ENCODE peak calls at places on chromosomes 2 and 18, in five cellular contexts. G is 8988T, Z is GM23248, K is upper lobe of right lung, U is HCT116. I is an unnamed sample.

GRCh38 chr2:218829868-218830451 is 1.6 kb downstream of the PRKAG3 start:
- DNase-seq in K (no peak), G (no peak), U (no peak), Z (peak), I (no peak)

GRCh38 chr18:22446906-22447305 is 29.2 kb upstream of the CTAGE1 start:
- DNase-seq in U (no peak), K (no peak), G (no peak), Z (no peak), I (no peak)

GRCh38 chr18:28412521-28412920 is 235.6 kb upstream of the CDH2 start:
- DNase-seq in Z (peak), U (no peak), K (no peak), G (no peak), I (no peak)

GRCh38 chr2:143807677-143808076 is 678.5 kb downstream of the ARHGAP15 start:
- DNase-seq in U (no peak), K (no peak), G (no peak), Z (peak), I (no peak)

GRCh38 chr2:105052773-105053172 is 14.9 kb downstream of the MRPS9 start:
- DNase-seq in K (no peak), Z (no peak), U (no peak), G (no peak), I (no peak)

GRCh38 chr18:8130089-8130488 is 479.1 kb upstream of the RAB12 start:
- DNase-seq in U (no peak), Z (no peak), K (no peak), G (no peak), I (no peak)

GRCh38 chr2:28300921-28301341 is 91.7 kb upstream of the FOSL2 start:
- DNase-seq in U (no peak), G (no peak), Z (peak), K (no peak), I (no peak)

GRCh38 chr2:217639481-217639880 is 363.3 kb downstream of the TNS1 start:
- DNase-seq in Z (no peak), K (no peak), U (no peak), G (no peak), I (no peak)

GRCh38 chr2:186399082-186399644 is 86.9 kb upstream of the ZC3H15 start:
- DNase-seq in U (no peak), K (no peak), Z (no peak), G (no peak), I (no peak)

GRCh38 chr2:164778723-164779122 is 62.9 kb downstream of the COBLL1 start:
- DNase-seq in K (no peak), G (no peak), Z (peak), U (no peak), I (no peak)

GRCh38 chr2:182372661-182373060 is 54.2 kb downstream of the PDE1A start:
- DNase-seq in U (peak), G (peak), K (no peak), Z (peak), I (no peak)

GRCh38 chr18:36427831-36428230 is 130.3 kb downstream of the FHOD3 start:
- DNase-seq in U (no peak), Z (no peak), K (no peak), G (no peak), I (no peak)

GRCh38 chr2:174824098-174824497 is 59.8 kb upstream of the CHRNA1 start:
- DNase-seq in Z (no peak), K (no peak), G (no peak), U (no peak), I (no peak)

GRCh38 chr18:80191907-80192652 is 55.2 kb downstream of the PARD6G start:
- DNase-seq in G (no peak), U (no peak), K (no peak), Z (no peak), I (no peak)

GRCh38 chr2:213042262-213042661 is 109.2 kb downstream of the IKZF2 start:
- DNase-seq in U (no peak), G (no peak), K (no peak), Z (no peak), I (no peak)

GRCh38 chr2:2898744-2899143 is 478.9 kb downstream of the EIPR1 start:
- DNase-seq in U (no peak), K (no peak), G (no peak), Z (no peak), I (no peak)

GRCh38 chr2:238570926-238571325 is 144.2 kb downstream of the ASB1 start:
- DNase-seq in K (no peak), Z (no peak), G (no peak), U (no peak), I (no peak)

GRCh38 chr18:26711806-26712205 is 153.7 kb downstream of the AQP4 start:
- DNase-seq in U (no peak), K (no peak), G (no peak), Z (no peak), I (no peak)

GRCh38 chr2:240353944-240354343 is 81.5 kb upstream of the GPC1 start:
- DNase-seq in K (no peak), G (no peak), U (no peak), Z (no peak), I (no peak)

GRCh38 chr2:239171643-239172042 is 229.2 kb downstream of the HDAC4 start:
- DNase-seq in U (no peak), Z (peak), K (no peak), G (no peak), I (no peak)

GRCh38 chr2:62996534-62997186 is 54.0 kb upstream of the OTX1 start:
- DNase-seq in G (no peak), U (no peak), Z (no peak), K (no peak), I (peak)

GRCh38 chr2:74039611-74040010 is 54.9 kb downstream of the TET3 start:
- DNase-seq in K (no peak), G (no peak), U (no peak), Z (no peak), I (no peak)

GRCh38 chr2:36462311-36462710 is 106.7 kb downstream of the CRIM1 start:
- DNase-seq in G (no peak), Z (no peak), K (no peak), U (no peak), I (no peak)

GRCh38 chr2:226649871-226650660 is 149.6 kb downstream of the IRS1 start:
- DNase-seq in K (peak), G (no peak), Z (peak), U (peak), I (no peak)

GRCh38 chr2:69253893-69254292 is 133.1 kb downstream of the GFPT1 start:
- DNase-seq in U (no peak), K (no peak), G (peak), Z (peak), I (no peak)

GRCh38 chr2:42984617-42985016 is 192.2 kb upstream of the HAAO start:
- DNase-seq in Z (no peak), K (peak), U (no peak), G (no peak), I (no peak)

GRCh38 chr2:12456293-12457151 is 260.2 kb upstream of the TRIB2 start:
- DNase-seq in K (peak), Z (peak), U (peak), G (no peak), I (peak)

GRCh38 chr2:29374823-29375222 is 259.6 kb downstream of the CLIP4 start:
- DNase-seq in Z (no peak), U (no peak), G (no peak), K (no peak), I (no peak)

GRCh38 chr2:216139884-216140283 is 30.7 kb downstream of the XRCC5 start:
- DNase-seq in U (peak), K (no peak), G (peak), Z (peak), I (peak)

GRCh38 chr2:71935291-71935848 is 212.3 kb downstream of the CYP26B1 start:
- DNase-seq in U (no peak), Z (peak), G (no peak), K (peak), I (peak)

GRCh38 chr2:85650456-85650855 is 17.5 kb downstream of the SFTPB start:
- DNase-seq in Z (no peak), U (no peak), K (no peak), G (no peak), I (no peak)

GRCh38 chr2:82120120-82120519 is 1815.6 kb upstream of the LRRTM1 start:
- DNase-seq in Z (no peak), U (no peak), K (no peak), G (no peak), I (no peak)

GRCh38 chr2:160253440-160254296 is 53.6 kb upstream of the ITGB6 start:
- DNase-seq in Z (peak), U (no peak), G (no peak), K (no peak), I (no peak)

GRCh38 chr2:188787661-188788044 is 186.5 kb upstream of the COL3A1 start:
- DNase-seq in K (no peak), Z (peak), U (peak), G (no peak), I (no peak)

I was measured in K562.